ENCODE peak calls at places on chromosomes 1 and 21, in six cellular contexts. X is naive thymus-derived CD4-positive, alpha-beta T cell; N is effector memory CD4-positive, alpha-beta T cell; H is mammary epithelial cell; B is PC-9; Q is GM23248. E is an unnamed sample.

GRCh38 chr1:182603646-182604127 is 502 bp downstream of the RGS16 start:
- DNase-seq in H (no peak), Q (peak; percentile 46), X (no peak), N (no peak), B (no peak), E (no peak)

GRCh38 chr1:62325696-62326095 is 6.5 kb upstream of the KANK4 start:
- DNase-seq in B (peak; percentile 72), Q (peak; percentile 97), N (no peak), H (peak; percentile 99), X (no peak), E (no peak)

GRCh38 chr1:37741130-37741529 is 23.8 kb downstream of the EPHA10 start:
- DNase-seq in B (no peak), H (peak; percentile 94), X (no peak), N (no peak), Q (peak; percentile 70), E (no peak)

GRCh38 chr1:177282976-177283375 is 112.2 kb downstream of the BRINP2 start:
- DNase-seq in H (peak; percentile 90), B (no peak), Q (no peak), X (no peak), N (no peak), E (no peak)

GRCh38 chr1:107297681-107298080 is 156.8 kb downstream of the NTNG1 start:
- DNase-seq in Q (no peak), X (no peak), H (no peak), N (no peak), B (no peak), E (no peak)

GRCh38 chr1:65289449-65289848 is 19.9 kb upstream of the DNAJC6 start:
- DNase-seq in B (no peak), Q (no peak), X (no peak), N (no peak), H (no peak), E (no peak)

GRCh38 chr1:22903113-22903512 is 69.6 kb downstream of the LACTBL1 start:
- DNase-seq in B (no peak), N (no peak), Q (peak; percentile 85), X (no peak), H (peak; percentile 50), E (no peak)

GRCh38 chr1:52045236-52045635 is 9.8 kb downstream of the TXNDC12 start:
- DNase-seq in Q (no peak), H (no peak), X (no peak), B (no peak), N (no peak), E (no peak)

GRCh38 chr21:42781150-42781980 is 98.0 kb downstream of the WDR4 start:
- DNase-seq in H (peak; percentile 27), Q (peak; percentile 23), B (peak; percentile 48), N (no peak), X (no peak), E (peak; percentile 58)

GRCh38 chr21:29187939-29188338 is 57.5 kb downstream of the MAP3K7CL start:
- DNase-seq in N (no peak), H (peak; percentile 84), Q (peak; percentile 94), X (no peak), B (peak; percentile 81), E (no peak)

DNA sequence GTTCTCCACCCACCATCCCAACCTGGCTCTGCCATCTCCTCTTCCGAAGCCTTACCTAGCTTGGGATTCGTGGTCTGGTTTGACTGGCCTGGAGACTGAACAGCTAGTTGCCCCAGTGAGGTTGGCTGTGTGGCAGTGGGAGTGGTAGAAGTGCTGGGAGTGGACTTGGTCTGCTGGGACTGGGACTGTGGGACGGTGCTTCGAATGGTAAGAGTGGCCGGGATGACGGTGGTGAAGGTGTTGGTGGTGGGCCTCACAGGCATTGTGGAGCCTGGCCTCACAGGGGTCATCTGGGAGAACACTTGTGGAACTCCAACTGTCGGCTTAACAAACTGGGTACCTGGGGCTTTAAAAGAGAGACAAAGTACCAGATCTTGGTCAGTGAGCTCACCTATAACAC is 28.7 kb downstream of the PSMB4 start:
- DNase-seq in H (no peak), Q (no peak), B (no peak), N (no peak), X (no peak), E (no peak)
- H3K4me3 ChIP-seq in H (no peak overlapping the region), Q (no peak overlapping the region), B (no peak overlapping the region), N (no peak overlapping the region), X (no peak overlapping the region), E (no peak overlapping the region)

DNA sequence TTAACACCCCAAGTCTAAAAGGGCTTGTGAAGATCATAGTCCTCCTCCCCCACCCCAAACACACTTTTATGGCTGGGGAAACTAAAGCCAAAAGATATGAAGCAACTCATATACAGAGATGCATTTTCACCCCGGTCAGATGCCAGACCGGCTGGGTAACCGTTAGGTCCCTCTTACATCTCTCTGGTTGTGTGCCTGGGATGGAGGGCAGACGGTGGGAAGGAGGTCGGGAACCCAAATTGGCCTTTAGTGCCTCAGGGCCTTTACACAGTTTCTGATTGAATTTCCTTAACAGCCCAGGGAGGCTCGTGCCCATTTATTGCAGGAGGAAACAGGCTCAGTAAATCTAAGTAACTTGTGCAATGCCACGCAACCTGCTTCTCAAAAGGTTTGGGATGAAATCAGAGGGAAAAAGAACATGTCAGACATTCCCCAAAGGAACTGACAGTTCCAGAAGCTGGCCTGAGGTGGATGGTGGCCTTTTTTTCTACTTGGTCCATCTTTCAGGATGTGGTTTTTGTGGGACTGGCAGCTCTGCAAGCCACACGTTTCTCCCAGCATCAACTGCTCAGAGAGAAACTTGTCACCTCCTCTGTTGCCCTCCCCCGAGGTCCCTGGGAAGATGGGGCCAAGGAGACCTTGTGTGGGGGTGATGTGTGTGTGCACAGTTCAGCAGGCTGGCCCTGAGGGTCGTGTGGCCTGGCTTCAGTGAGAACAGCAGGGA is 2.3 kb upstream of the DHRS3 start:
- DNase-seq in Q (peak; percentile 37), B (no peak), H (no peak), X (no peak), N (no peak), E (no peak)
- H3K4me1 ChIP-seq in Q (peaks cover 16% of the 10 kb centered on the region), B (peaks cover 14% of the 10 kb centered on the region), H (peaks cover 19% of the 10 kb centered on the region), X (peaks cover 18% of the 10 kb centered on the region), N (peaks cover 26% of the 10 kb centered on the region), E (peaks cover 3% of the 10 kb centered on the region)

GRCh38 chr1:203250936-203251335 is 21.5 kb upstream of the CHIT1 start:
- DNase-seq in N (no peak), Q (peak; percentile 34), H (peak; percentile 71), B (no peak), X (no peak), E (no peak)

GRCh38 chr1:203252678-203253077 is 23.2 kb upstream of the CHIT1 start:
- DNase-seq in X (no peak), N (no peak), B (no peak), H (no peak), Q (no peak), E (no peak)
- H3K9me3 ChIP-seq in X (no peaks in the 10 kb centered on the region), N (no peaks in the 10 kb centered on the region), B (peaks cover 13% of the 10 kb centered on the region), H (no peaks in the 10 kb centered on the region), Q (peaks cover 5% of the 10 kb centered on the region), E (no peaks in the 10 kb centered on the region)

DNA sequence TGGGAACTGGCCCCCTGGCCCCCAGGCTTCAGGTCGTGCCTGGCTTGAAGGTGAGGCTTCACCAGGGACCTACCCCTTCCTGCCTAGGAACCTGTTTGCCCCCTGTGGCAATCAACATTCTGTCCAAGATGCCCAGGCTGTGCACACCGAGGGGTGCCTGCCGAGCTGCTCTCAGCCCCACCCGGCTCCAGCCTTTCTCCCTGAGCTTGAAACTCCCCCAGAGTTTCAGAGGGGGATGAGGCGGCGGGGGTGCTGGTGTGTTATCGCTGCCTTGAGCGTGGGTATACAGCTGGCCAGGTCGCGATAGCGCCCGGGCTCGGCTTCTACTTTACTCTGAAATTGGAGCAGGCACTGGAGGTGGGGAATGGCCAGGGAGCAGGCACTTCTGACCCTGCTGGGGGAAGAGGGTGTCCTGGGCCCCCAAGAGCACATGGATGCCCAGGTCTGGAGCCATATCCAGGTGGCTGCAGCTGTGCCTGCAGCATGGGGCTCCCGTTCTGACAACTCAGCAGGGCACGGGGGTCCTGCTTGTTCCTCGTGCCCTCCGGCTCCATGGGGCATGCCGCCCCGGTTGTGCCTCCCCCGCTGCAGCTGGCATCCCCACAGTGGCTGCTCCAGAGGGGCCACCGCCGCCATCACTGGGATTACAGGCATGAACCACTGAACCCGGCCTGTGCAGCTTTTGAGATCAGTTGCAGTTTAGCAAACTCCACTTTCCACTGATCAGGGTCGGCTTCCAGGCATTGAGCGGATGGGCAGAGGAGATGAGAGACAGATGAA is 29.8 kb downstream of the RYR2 start:
- DNase-seq in Q (no peak), B (no peak), H (no peak), N (no peak), X (no peak), E (no peak)
- H3K4me3 ChIP-seq in Q (no peak overlapping the region), B (no peak overlapping the region), H (no peak overlapping the region), N (no peak overlapping the region), X (no peak overlapping the region), E (no peak overlapping the region)

GRCh38 chr1:145959333-145959732 is 1.5 kb upstream of the LIX1L start:
- DNase-seq in B (no peak), H (no peak), X (no peak), N (no peak), Q (no peak), E (no peak)
- H3K4me1 ChIP-seq in B (peaks cover 27% of the 10 kb centered on the region), H (peaks cover 61% of the 10 kb centered on the region), X (peaks cover 60% of the 10 kb centered on the region), N (peaks cover 42% of the 10 kb centered on the region), Q (peaks cover 39% of the 10 kb centered on the region), E (peaks cover 35% of the 10 kb centered on the region)

GRCh38 chr21:15751037-15751436 is 21.3 kb downstream of the USP25 start:
- DNase-seq in Q (no peak), H (no peak), B (no peak), N (no peak), X (no peak), E (no peak)

GRCh38 chr21:15755125-15755524 is 25.3 kb downstream of the USP25 start:
- DNase-seq in H (no peak), X (no peak), Q (peak; percentile 37), N (no peak), B (no peak), E (no peak)

GRCh38 chr21:15751561-15751960 is 21.8 kb downstream of the USP25 start:
- DNase-seq in X (no peak), H (no peak), N (no peak), Q (no peak), B (no peak), E (no peak)

GRCh38 chr21:15754640-15755039 is 24.9 kb downstream of the USP25 start:
- DNase-seq in X (no peak), Q (peak; percentile 61), H (peak; percentile 83), B (no peak), N (no peak), E (no peak)

DNA sequence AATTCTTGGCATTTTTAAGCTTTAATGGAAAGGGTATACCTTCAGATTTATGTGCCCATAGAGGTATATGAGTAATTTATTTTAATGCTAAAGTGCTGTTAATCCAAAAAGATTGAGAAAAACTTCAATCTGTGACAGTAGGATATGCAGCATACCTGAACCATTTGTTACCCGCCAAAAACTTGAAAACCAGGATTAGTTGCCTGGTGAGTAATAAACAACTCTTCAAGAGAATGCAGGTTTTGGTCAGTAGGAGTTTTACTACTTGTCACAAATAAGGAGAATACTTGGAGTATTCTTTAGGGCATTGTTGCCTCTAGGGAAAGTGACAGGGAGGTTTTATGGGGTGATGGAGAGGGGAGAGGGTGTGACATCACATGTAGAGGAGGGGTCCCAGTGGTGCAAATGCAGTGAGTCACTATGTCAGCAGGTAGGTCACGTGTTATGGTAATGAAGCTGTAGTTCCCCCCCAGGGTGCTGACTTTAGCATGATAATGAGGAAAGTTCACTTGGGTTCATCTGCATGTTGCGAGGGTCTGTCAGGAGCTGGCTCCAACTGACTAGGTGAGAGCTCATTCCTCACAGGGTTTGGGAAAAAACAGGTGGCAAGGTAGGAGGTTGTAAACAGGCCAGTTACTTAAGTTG is 23.1 kb downstream of the USP25 start:
- DNase-seq in X (no peak), B (no peak), H (peak; percentile 40), Q (no peak), N (no peak), E (no peak)
- H3K9me3 ChIP-seq in X (no peaks in the 10 kb centered on the region), B (no peaks in the 10 kb centered on the region), H (no peaks in the 10 kb centered on the region), Q (no peaks in the 10 kb centered on the region), N (no peaks in the 10 kb centered on the region), E (peaks cover 8% of the 10 kb centered on the region)